ENCODE peak calls at places on chromosome 19, in ten cellular contexts. E is CD4-positive, alpha-beta T cell; N is NB4; J is mucosa of descending colon; C is nephron progenitor cell; G is MV-4-11; H is caudate nucleus; K is RPMI7951; S is Kasumi-1; Q is NCI-H1417. V is an unnamed sample.
A peak's percentile ranks its signal among the peaks of the same experiment; 100 is the strongest.

GRCh38 chr19:33887891-33888290 is 91.2 kb downstream of the KCTD15 start:
- DNase-seq in S (no peak), C (no peak), E (no peak), G (no peak), N (no peak), H (no peak), Q (no peak), K (no peak), J (no peak), V (no peak)

GRCh38 chr19:33547676-33548075 is 26.1 kb upstream of the PEPD start:
- DNase-seq in S (no peak), K (no peak), H (no peak), E (no peak), N (no peak), C (no peak), Q (no peak), J (no peak), G (no peak), V (no peak)

GRCh38 chr19:16778796-16779411 is 50.3 kb upstream of the SIN3B start:
- DNase-seq in S (peak; percentile 82), K (peak; percentile 82), J (no peak), G (peak; percentile 86), Q (peak; percentile 3), H (peak; percentile 1), E (peak; percentile 37), N (peak; percentile 86), C (peak; percentile 60), V (peak; percentile 90)

GRCh38 chr19:2751438-2751830 is 11.6 kb upstream of the SLC39A3 start:
- DNase-seq in N (no peak), E (no peak), C (no peak), Q (no peak), J (no peak), S (no peak), H (no peak), G (no peak), K (no peak), V (no peak)

GRCh38 chr19:56118666-56119584 is 2.2 kb downstream of the ZNF787 start:
- DNase-seq in J (no peak), G (peak; percentile 50), N (peak; percentile 18), E (no peak), S (no peak), H (no peak), Q (no peak), C (no peak), K (no peak), V (no peak)

GRCh38 chr19:49214701-49215100 is 57.1 kb downstream of the TRPM4 start:
- DNase-seq in K (no peak), G (no peak), S (no peak), E (no peak), Q (no peak), N (no peak), C (no peak), J (no peak), H (no peak), V (no peak)

GRCh38 chr19:35041548-35042055 is at the start of gene HPN:
- DNase-seq in G (no peak), E (no peak), H (no peak), J (no peak), S (no peak), Q (no peak), C (peak; percentile 32), K (no peak), N (no peak), V (no peak)

GRCh38 chr19:12543855-12544254 is 7.4 kb downstream of the ZNF564 start:
- DNase-seq in H (no peak), G (peak; percentile 66), J (no peak), C (no peak), Q (no peak), K (no peak), E (no peak), S (no peak), N (peak; percentile 42), V (peak; percentile 19)

GRCh38 chr19:57078802-57079201 is 41.0 kb upstream of the USP29 start:
- DNase-seq in S (no peak), N (no peak), Q (peak; percentile 4), H (no peak), G (no peak), C (no peak), J (no peak), E (no peak), K (no peak), V (no peak)

GRCh38 chr19:17957887-17958286 is 9.0 kb upstream of the KCNN1 start:
- DNase-seq in H (no peak), E (no peak), N (no peak), C (no peak), Q (no peak), J (no peak), S (no peak), G (no peak), K (no peak), V (no peak)

GRCh38 chr19:56066152-56067023 is 54.7 kb downstream of the ZNF787 start:
- DNase-seq in H (peak; percentile 34), S (peak; percentile 58), J (peak; percentile 71), Q (peak; percentile 67), E (peak; percentile 52), C (peak; percentile 84), N (peak; percentile 44), K (peak; percentile 48), G (no peak), V (peak; percentile 76)

GRCh38 chr19:5292843-5293606 is 47.6 kb downstream of the PTPRS start:
- DNase-seq in E (peak; percentile 48), G (no peak), K (peak; percentile 60), N (peak; percentile 61), Q (peak; percentile 69), H (peak; percentile 41), S (no peak), C (peak; percentile 80), J (no peak), V (peak; percentile 40)

GRCh38 chr19:54316746-54317107 is 3.8 kb upstream of the LILRA5 start:
- DNase-seq in Q (no peak), S (no peak), G (peak; percentile 86), C (no peak), H (no peak), N (no peak), K (no peak), E (no peak), J (no peak), V (no peak)

GRCh38 chr19:46859637-46860124 is 1.1 kb upstream of the ARHGAP35 start:
- DNase-seq in Q (no peak), J (peak; percentile 84), S (peak; percentile 79), G (no peak), K (peak; percentile 90), E (no peak), H (no peak), C (no peak), N (no peak), V (no peak)

GRCh38 chr19:444677-445210 is 16.1 kb downstream of the SHC2 start:
- DNase-seq in G (no peak), K (no peak), E (no peak), N (no peak), Q (no peak), J (no peak), H (no peak), S (no peak), C (no peak), V (no peak)

GRCh38 chr19:45615795-45616708 is 14.0 kb upstream of the GPR4 start:
- DNase-seq in K (peak; percentile 63), G (peak; percentile 85), C (peak; percentile 99), N (peak; percentile 78), H (no peak), J (peak; percentile 94), Q (peak; percentile 16), E (peak; percentile 55), S (peak; percentile 89), V (peak; percentile 93)

GRCh38 chr19:5099822-5100221 is 130.9 kb downstream of the KDM4B start:
- DNase-seq in H (no peak), K (no peak), E (no peak), J (no peak), N (peak; percentile 16), Q (no peak), C (no peak), G (peak; percentile 51), S (no peak), V (no peak)

GRCh38 chr19:42284641-42285341 is 15.7 kb downstream of the CIC start:
- DNase-seq in K (no peak), H (no peak), E (no peak), Q (peak; percentile 53), J (no peak), C (no peak), N (no peak), G (no peak), S (no peak), V (peak; percentile 34)

GRCh38 chr19:17680235-17680722 is 7.9 kb downstream of the UNC13A start:
- DNase-seq in J (peak; percentile 65), H (no peak), C (peak; percentile 64), Q (no peak), K (peak; percentile 85), S (peak; percentile 26), E (no peak), N (peak; percentile 85), G (peak; percentile 86), V (peak; percentile 62)

GRCh38 chr19:2495130-2495641 is 19.3 kb downstream of the GADD45B start:
- DNase-seq in K (peak; percentile 82), Q (peak; percentile 53), C (no peak), S (no peak), N (no peak), E (no peak), G (peak; percentile 36), H (no peak), J (peak; percentile 93), V (no peak)

GRCh38 chr19:20273951-20274578 is 107.1 kb downstream of the ZNF486 start:
- DNase-seq in S (no peak), C (no peak), K (no peak), H (no peak), E (no peak), G (no peak), N (no peak), J (no peak), Q (no peak), V (no peak)

GRCh38 chr19:13669780-13670355 is 94.5 kb upstream of the MRI1 start:
- DNase-seq in G (no peak), H (no peak), E (no peak), C (no peak), N (no peak), S (no peak), J (no peak), Q (no peak), K (no peak), V (no peak)

GRCh38 chr19:1175020-1175419 is 952 bp upstream of the SBNO2 start:
- DNase-seq in N (no peak), E (no peak), H (no peak), S (no peak), J (no peak), K (no peak), Q (no peak), C (no peak), G (no peak), V (no peak)

GRCh38 chr19:43534305-43534612 is 1.3 kb downstream of the ZNF575 start:
- DNase-seq in C (no peak), K (no peak), G (no peak), E (no peak), J (no peak), Q (peak; percentile 22), H (no peak), N (no peak), S (no peak), V (no peak)

GRCh38 chr19:27974082-27974513 is 1238.9 kb downstream of the UQCRFS1 start:
- DNase-seq in K (peak; percentile 24), N (peak; percentile 25), C (peak; percentile 54), Q (no peak), S (peak; percentile 56), E (no peak), H (peak; percentile 9), J (no peak), G (peak; percentile 40), V (peak; percentile 42)

GRCh38 chr19:32599736-32600157 is 18.8 kb downstream of the PDCD5 start:
- DNase-seq in K (peak; percentile 59), J (no peak), E (peak; percentile 31), Q (peak; percentile 9), S (peak; percentile 84), C (peak; percentile 44), G (peak; percentile 57), H (no peak), N (peak; percentile 68), V (peak; percentile 58)

GRCh38 chr19:45059258-45059965 is 16.9 kb downstream of the ZNF296 start:
- DNase-seq in J (no peak), Q (peak; percentile 27), G (peak; percentile 82), C (peak; percentile 86), N (peak; percentile 75), K (peak; percentile 65), H (peak; percentile 67), E (peak; percentile 84), S (peak; percentile 85), V (peak; percentile 84)

GRCh38 chr19:6752257-6753177 is 13.0 kb downstream of the TRIP10 start:
- DNase-seq in S (no peak), E (no peak), H (no peak), C (peak; percentile 66), J (peak; percentile 87), K (no peak), Q (no peak), G (no peak), N (no peak), V (no peak)

V was measured in KBM-7.